ENCODE peak calls at places on chromosomes 6 and 20, in nine cellular contexts. D, N, G, T, C, M, V, H and X are unnamed samples.

GRCh38 chr6:49980898-49981297 is 11.5 kb upstream of the DEFB113 start:
- DNase-seq in H (peak), N (no peak), T (no peak), C (no peak), G (no peak), D (peak), V (no peak), M (no peak), X (no peak)

GRCh38 chr6:1479095-1479494 is 89.7 kb downstream of the FOXF2 start:
- DNase-seq in H (no peak), C (no peak), T (no peak), G (no peak), V (no peak), N (peak), M (no peak), D (peak), X (no peak)

GRCh38 chr20:24580006-24580405 is 110.6 kb downstream of the SYNDIG1 start:
- DNase-seq in T (no peak), G (no peak), C (no peak), V (no peak), H (no peak), D (peak), M (no peak), N (no peak), X (no peak)

GRCh38 chr20:14355791-14356190 is 18.4 kb upstream of the FLRT3 start:
- DNase-seq in C (no peak), H (no peak), M (no peak), G (no peak), T (no peak), N (no peak), D (no peak), V (no peak), X (no peak)

GRCh38 chr6:119040636-119041035 is 37.8 kb downstream of the FAM184A start:
- DNase-seq in M (no peak), N (no peak), T (no peak), C (no peak), V (no peak), D (no peak), H (no peak), G (no peak), X (no peak)

GRCh38 chr6:168122011-168122410 is 43.0 kb upstream of the FRMD1 start:
- DNase-seq in T (no peak), V (peak), H (no peak), M (no peak), G (no peak), C (no peak), D (no peak), N (no peak), X (no peak)

GRCh38 chr6:112571486-112571885 is 224.4 kb downstream of the RFPL4B start:
- DNase-seq in G (no peak), M (no peak), T (no peak), H (no peak), V (no peak), N (peak), C (no peak), D (peak), X (no peak)

GRCh38 chr6:57207141-57207540 is 15.0 kb downstream of the RAB23 start:
- DNase-seq in V (no peak), N (no peak), H (no peak), T (no peak), G (no peak), M (no peak), D (peak), C (no peak), X (no peak)

GRCh38 chr6:116136933-116137340 is 11.0 kb upstream of the COL10A1 start:
- DNase-seq in D (peak), V (no peak), C (no peak), T (no peak), N (no peak), G (no peak), M (no peak), H (peak), X (no peak)

GRCh38 chr6:152356659-152357058 is 280.5 kb downstream of the SYNE1 start:
- DNase-seq in C (no peak), V (peak), N (peak), H (peak), G (no peak), M (no peak), T (peak), D (peak), X (peak)

GRCh38 chr6:118387921-118388701 is 160.0 kb upstream of the PLN start:
- DNase-seq in C (no peak), G (no peak), V (no peak), D (peak), N (peak), T (no peak), H (no peak), M (no peak), X (no peak)

GRCh38 chr20:25541676-25542075 is 43.7 kb downstream of the NINL start:
- DNase-seq in G (no peak), C (no peak), N (no peak), D (peak), V (no peak), T (no peak), M (no peak), H (no peak), X (no peak)

GRCh38 chr6:111011360-111012142 is 29.7 kb downstream of the RPF2 start:
- DNase-seq in G (no peak), H (peak), C (no peak), N (peak), M (peak), V (peak), T (peak), D (peak), X (peak)

GRCh38 chr6:90293319-90293937 is 3.2 kb downstream of the BACH2 start:
- DNase-seq in N (no peak), G (no peak), H (no peak), M (peak), V (no peak), C (no peak), D (no peak), T (peak), X (no peak)

GRCh38 chr20:1299522-1299921 is 29.4 kb downstream of the SDCBP2 start:
- DNase-seq in D (no peak), G (no peak), H (no peak), T (peak), N (no peak), C (no peak), M (peak), V (peak), X (peak)

GRCh38 chr6:107026965-107027364 is 1.0 kb upstream of the MTRES1 start:
- DNase-seq in T (no peak), G (no peak), H (no peak), V (no peak), C (no peak), N (no peak), D (no peak), M (no peak), X (no peak)

GRCh38 chr6:138593100-138593877 is 94.0 kb upstream of the NHSL1 start:
- DNase-seq in N (peak), G (no peak), C (no peak), M (no peak), D (peak), H (peak), V (peak), T (no peak), X (peak)

GRCh38 chr20:8043687-8044278 is 24.2 kb upstream of the TMX4 start:
- DNase-seq in G (peak), T (peak), C (no peak), H (peak), D (peak), N (peak), M (peak), V (peak), X (peak)

GRCh38 chr20:34074101-34074760 is 37.8 kb downstream of the EIF2S2 start:
- DNase-seq in N (no peak), M (no peak), G (no peak), T (no peak), V (no peak), D (no peak), H (no peak), C (no peak), X (no peak)

GRCh38 chr6:328184-328670 is 35.9 kb downstream of the DUSP22 start:
- DNase-seq in N (peak), T (no peak), H (peak), M (no peak), G (no peak), C (no peak), V (peak), D (peak), X (peak)

GRCh38 chr6:147503587-147503986 is 4.9 kb upstream of the SAMD5 start:
- DNase-seq in H (no peak), D (no peak), T (peak), N (no peak), M (no peak), G (no peak), V (no peak), C (no peak), X (no peak)

GRCh38 chr20:57179265-57179664 is 87.2 kb downstream of the BMP7 start:
- DNase-seq in D (peak), N (no peak), H (no peak), C (peak), T (no peak), G (no peak), V (no peak), M (no peak), X (no peak)

GRCh38 chr20:57986776-57987175 is 241.7 kb downstream of the ANKRD60 start:
- DNase-seq in C (no peak), M (no peak), H (no peak), V (no peak), D (no peak), T (no peak), G (no peak), N (no peak), X (no peak)

GRCh38 chr6:113411006-113411405 is 446.1 kb upstream of the MARCKS start:
- DNase-seq in N (no peak), D (peak), M (no peak), H (no peak), V (no peak), T (no peak), G (no peak), C (no peak), X (no peak)

GRCh38 chr6:1509241-1509640 is 100.5 kb upstream of the FOXC1 start:
- DNase-seq in V (no peak), D (peak), H (no peak), N (no peak), T (no peak), G (no peak), C (no peak), M (no peak), X (no peak)

GRCh38 chr6:159062564-159062945 is 17.8 kb upstream of the TAGAP start:
- DNase-seq in H (peak), T (no peak), V (peak), D (no peak), C (no peak), N (no peak), M (no peak), G (no peak), X (peak)

GRCh38 chr6:43742285-43742684 is 27.7 kb upstream of the VEGFA start:
- DNase-seq in N (no peak), V (no peak), C (no peak), G (no peak), D (no peak), M (peak), H (no peak), T (no peak), X (no peak)

GRCh38 chr20:62364911-62365736 is 2.0 kb downstream of the LAMA5 start:
- DNase-seq in H (no peak), D (no peak), C (no peak), T (no peak), M (no peak), N (no peak), V (no peak), G (no peak), X (no peak)

GRCh38 chr6:31979238-31979898 is 2.5 kb upstream of the C4A start:
- DNase-seq in M (no peak), H (no peak), T (no peak), D (no peak), C (no peak), N (no peak), G (no peak), V (no peak), X (no peak)

GRCh38 chr6:12371151-12371550 is 81.0 kb downstream of the EDN1 start:
- DNase-seq in M (no peak), H (no peak), T (no peak), G (no peak), N (no peak), D (no peak), V (no peak), C (no peak), X (no peak)

GRCh38 chr6:106114492-106114891 is 28.4 kb downstream of the PRDM1 start:
- DNase-seq in M (no peak), C (no peak), D (no peak), N (no peak), H (peak), V (peak), G (no peak), T (no peak), X (peak)

GRCh38 chr20:2382833-2383232 is 2.1 kb downstream of the TGM6 start:
- DNase-seq in C (no peak), G (no peak), H (no peak), N (no peak), M (no peak), D (peak), T (no peak), V (no peak), X (no peak)

GRCh38 chr6:3001146-3001772 is 1.6 kb downstream of the NQO2 start:
- DNase-seq in N (no peak), T (no peak), M (no peak), C (no peak), D (no peak), V (no peak), H (no peak), G (no peak), X (no peak)

GRCh38 chr6:41728954-41729353 is 6.5 kb downstream of the TFEB start:
- DNase-seq in D (no peak), H (no peak), G (no peak), V (no peak), C (no peak), T (no peak), M (no peak), N (no peak), X (no peak)

GRCh38 chr20:50569864-50570836 is 60.0 kb downstream of the PTPN1 start:
- DNase-seq in H (peak), G (no peak), T (peak), V (peak), D (no peak), N (no peak), M (no peak), C (no peak), X (peak)
- TF ChIP-seq CTCF in H (peak), G (no peak), T (peak), V (peak), D (peak), N (peak), M (peak), C (peak), X (peak)

GRCh38 chr20:50012282-50013263 is 29.8 kb downstream of the SNAI1 start:
- DNase-seq in C (no peak), N (no peak), H (peak), G (no peak), V (no peak), M (peak), T (no peak), D (no peak), X (peak)
- TF ChIP-seq CTCF in C (no peak), N (no peak), H (no peak), G (no peak), V (no peak), M (no peak), T (no peak), D (no peak), X (no peak)

GRCh38 chr6:166966268-166966667 is 9.9 kb upstream of the RNASET2 start:
- DNase-seq in V (no peak), G (no peak), C (no peak), M (no peak), H (no peak), N (no peak), D (no peak), T (no peak), X (no peak)
- TF ChIP-seq CTCF in V (no peak), G (no peak), C (no peak), M (no peak), H (no peak), N (no peak), D (no peak), T (no peak), X (no peak)

DNA sequence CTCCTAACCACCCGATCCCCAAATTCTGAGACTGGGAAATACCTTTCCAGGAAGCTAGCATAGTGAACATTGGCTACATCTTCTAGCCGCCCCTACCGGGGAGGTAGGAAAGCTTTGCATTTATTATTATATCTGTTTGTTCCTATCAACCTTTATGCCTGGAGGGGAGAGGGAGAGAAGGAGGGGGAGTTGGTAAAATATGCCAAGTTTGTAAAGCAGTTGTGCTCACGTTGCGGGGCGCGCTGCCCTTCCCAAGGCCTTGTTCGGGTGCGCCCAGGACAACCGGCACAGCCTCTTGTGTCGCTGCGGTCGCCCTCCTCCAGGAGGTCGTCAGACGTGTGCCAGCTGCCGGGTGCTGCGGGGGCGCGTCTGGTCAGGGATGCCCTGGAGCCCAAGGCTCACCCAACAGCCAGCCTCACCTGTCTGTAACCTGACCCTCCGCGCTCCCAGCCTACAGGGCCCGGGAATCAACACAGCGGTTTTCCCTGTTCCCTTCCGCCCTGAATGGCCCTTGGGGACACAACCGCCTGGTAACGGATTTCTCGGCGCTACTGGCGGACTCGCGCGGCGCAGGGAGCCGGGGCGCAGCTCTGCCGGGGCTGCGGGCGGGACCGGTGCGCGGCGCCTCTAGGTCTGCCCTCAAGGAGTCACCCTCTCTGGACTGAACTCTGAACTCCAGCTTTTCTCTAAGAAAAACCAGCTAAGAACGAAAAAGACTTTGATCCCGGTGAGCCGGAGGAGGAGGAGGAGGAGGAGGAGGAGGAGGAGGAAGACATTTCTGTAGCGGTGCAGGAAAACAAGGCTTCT is 1.1 kb upstream of the OVOL2 start:
- DNase-seq in H (no peak), V (no peak), D (no peak), T (peak), G (no peak), C (no peak), M (peak), N (no peak), X (no peak)
- TF ChIP-seq CTCF in H (no peak), V (no peak), D (no peak), T (peak), G (peak), C (no peak), M (no peak), N (no peak), X (no peak)

DNA sequence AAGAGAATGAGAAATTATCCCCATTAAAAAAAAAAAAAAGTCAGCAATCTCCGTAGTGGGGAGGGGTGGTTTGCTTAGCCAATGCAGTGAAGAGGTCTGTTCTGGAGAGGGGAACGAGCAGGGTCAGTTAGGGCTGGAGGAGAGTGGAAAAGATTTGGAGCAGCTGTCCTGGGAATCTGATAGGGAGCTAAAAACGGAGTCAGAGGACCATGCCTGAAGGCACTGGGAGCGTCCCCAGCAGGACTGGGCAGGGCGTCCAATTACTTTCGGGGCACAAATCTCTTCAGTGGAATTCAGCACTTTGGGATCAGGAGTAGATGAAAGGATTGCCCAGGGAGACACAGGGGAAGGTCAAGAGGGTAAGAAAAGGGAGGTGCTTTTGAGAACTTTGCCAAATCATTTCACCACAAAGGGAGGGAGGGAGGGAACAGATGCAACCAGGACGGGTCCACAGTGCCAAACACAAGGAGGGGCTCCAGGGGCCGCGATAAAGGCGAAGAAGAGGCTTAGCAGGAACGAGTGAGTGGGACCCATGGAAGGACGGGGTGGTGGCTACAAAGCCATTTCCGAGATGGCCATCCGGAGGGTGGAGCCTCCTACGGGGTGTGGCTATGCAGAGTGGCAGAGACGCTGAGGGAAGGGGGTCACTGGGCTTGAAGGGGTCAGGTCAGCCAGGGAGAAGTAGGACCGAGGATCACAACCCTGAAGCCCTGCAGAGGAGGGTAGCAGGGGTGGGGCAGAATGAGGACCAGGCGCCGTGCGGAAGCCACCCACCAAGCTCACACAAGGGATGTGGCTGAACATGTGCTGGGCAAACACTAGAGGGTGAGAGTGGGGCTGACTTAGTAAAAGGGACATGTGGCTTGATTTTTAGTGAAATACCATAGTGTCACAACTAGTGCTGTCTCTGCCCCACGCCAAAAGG is 180.1 kb upstream of the RREB1 start:
- DNase-seq in D (no peak), H (peak), C (no peak), T (peak), N (no peak), G (no peak), M (peak), V (no peak), X (no peak)
- TF ChIP-seq CTCF in D (no peak), H (no peak), C (peak), T (peak), N (no peak), G (no peak), M (no peak), V (no peak), X (no peak)

GRCh38 chr6:99905209-99906106 is 88.6 kb downstream of the MCHR2 start:
- DNase-seq in N (peak), V (peak), D (peak), M (peak), H (peak), G (no peak), T (peak), C (no peak), X (peak)
- TF ChIP-seq CTCF in N (peak), V (peak), D (peak), M (peak), H (peak), G (peak), T (peak), C (no peak), X (peak)

DNA sequence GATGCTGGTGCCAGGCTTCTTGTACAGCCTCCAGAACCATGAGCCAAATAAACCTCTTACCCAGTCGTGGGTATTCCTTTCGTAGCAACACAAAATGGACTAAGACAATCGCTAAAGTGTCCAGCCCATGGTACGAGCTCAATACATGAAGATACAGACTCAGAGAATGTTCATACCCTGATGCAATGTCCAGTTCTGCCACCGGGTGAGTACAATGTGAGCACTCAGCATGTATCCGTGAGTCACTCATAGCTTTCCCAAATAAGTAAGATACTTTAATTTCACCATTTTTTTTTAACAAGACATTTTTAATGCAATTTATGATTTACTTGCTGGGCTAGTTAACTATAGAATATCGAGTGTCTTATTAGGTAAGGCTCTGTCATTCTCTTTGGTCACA is 26.7 kb upstream of the PDE10A start:
- DNase-seq in D (no peak), C (no peak), T (no peak), G (no peak), V (no peak), N (no peak), H (no peak), M (no peak), X (no peak)
- TF ChIP-seq CTCF in D (no peak), C (no peak), T (no peak), G (peak), V (no peak), N (peak), H (no peak), M (no peak), X (no peak)